ENCODE peak calls at places on chromosomes 6 and 20, in ten cellular contexts. X is mammary epithelial cell, T is uterus, P is thoracic aorta, K is spleen, L is heart left ventricle, A is tibial nerve, Y is fibroblast of lung, M is upper lobe of left lung, R is neural progenitor cell. O is an unnamed sample.

GRCh38 chr6:30664994-30665767 is 7.6 kb downstream of the DHX16 start:
- DNase-seq in X (no peak), T (no peak), P (no peak), K (no peak), L (no peak), A (no peak), Y (no peak), M (peak; percentile 56), R (no peak), O (no peak)

GRCh38 chr20:13277663-13278295 is 56.7 kb downstream of the ISM1 start:
- DNase-seq in X (no peak), T (no peak), P (no peak), K (no peak), L (no peak), A (no peak), Y (no peak), M (no peak), R (no peak), O (no peak)

GRCh38 chr6:2042951-2043648 is 202.3 kb downstream of the GMDS start:
- DNase-seq in X (no peak), T (no peak), P (no peak), K (no peak), L (no peak), A (no peak), Y (no peak), M (peak; percentile 36), R (no peak), O (no peak)

GRCh38 chr6:1164600-1164999 is 147.3 kb upstream of the FOXQ1 start:
- DNase-seq in X (no peak), T (no peak), P (no peak), K (no peak), L (no peak), A (no peak), Y (no peak), M (no peak), R (no peak), O (no peak)

GRCh38 chr6:53447869-53448268 is 97.0 kb downstream of the GCLC start:
- DNase-seq in X (no peak), T (no peak), P (no peak), K (no peak), L (no peak), A (no peak), Y (no peak), M (no peak), R (no peak), O (no peak)

GRCh38 chr6:118377711-118378414 is 170.2 kb upstream of the PLN start:
- DNase-seq in X (no peak), T (no peak), P (no peak), K (no peak), L (peak; percentile 41), A (no peak), Y (no peak), M (peak; percentile 40), R (peak; percentile 80), O (peak; percentile 73)

GRCh38 chr6:34142599-34142998 is 3.3 kb downstream of the GRM4 start:
- DNase-seq in X (peak; percentile 20), T (no peak), P (no peak), K (no peak), L (no peak), A (no peak), Y (no peak), M (no peak), R (peak; percentile 85), O (peak; percentile 38)

GRCh38 chr6:88050140-88050818 is 2.6 kb downstream of the SPACA1 start:
- DNase-seq in X (no peak), T (no peak), P (no peak), K (no peak), L (no peak), A (no peak), Y (no peak), M (no peak), R (no peak), O (no peak)

GRCh38 chr20:56358600-56359211 is at the start of gene FAM210B:
- DNase-seq in X (peak; percentile 81), T (peak; percentile 89), P (peak; percentile 42), K (peak; percentile 96), L (peak; percentile 91), A (peak; percentile 71), Y (peak; percentile 87), M (peak; percentile 97), R (peak; percentile 96), O (peak; percentile 93)

GRCh38 chr20:56360133-56360898 is 1.5 kb downstream of the FAM210B start:
- DNase-seq in X (no peak), T (no peak), P (no peak), K (no peak), L (no peak), A (no peak), Y (no peak), M (no peak), R (no peak), O (no peak)

GRCh38 chr20:56358070-56358469 is 704 bp upstream of the FAM210B start:
- DNase-seq in X (peak; percentile 11), T (no peak), P (no peak), K (no peak), L (no peak), A (no peak), Y (no peak), M (no peak), R (no peak), O (no peak)

GRCh38 chr20:56360899-56361199 is 2.1 kb downstream of the FAM210B start:
- DNase-seq in X (no peak), T (no peak), P (no peak), K (no peak), L (no peak), A (no peak), Y (no peak), M (no peak), R (peak; percentile 55), O (no peak)

GRCh38 chr20:56359212-56360132 is 698 bp downstream of the FAM210B start:
- DNase-seq in X (peak; percentile 75), T (peak; percentile 38), P (no peak), K (peak; percentile 86), L (peak; percentile 37), A (no peak), Y (peak; percentile 73), M (peak; percentile 84), R (peak; percentile 64), O (peak; percentile 71)
- H3K27ac ChIP-seq in X (peak overlapping the region; percentile 61), T (peak overlapping the region; percentile 82), P (peak overlapping the region; percentile 83), K (peak overlapping the region; percentile 27), L (peak overlapping the region; percentile 82), A (peak overlapping the region; percentile 87), Y (peak overlapping the region; percentile 73), M (peak overlapping the region; percentile 86), R (no peak overlapping the region), O (peak overlapping the region; percentile 85)

GRCh38 chr6:33116417-33116816 is 40.6 kb downstream of the HLA-DPB1 start:
- DNase-seq in X (no peak), T (no peak), P (no peak), K (no peak), L (no peak), A (no peak), Y (no peak), M (no peak), R (peak; percentile 60), O (no peak)
- H3K27me3 ChIP-seq in X (peaks cover 13% of the 10 kb centered on the region), T (peaks cover 5% of the 10 kb centered on the region), P (peaks cover 17% of the 10 kb centered on the region), K (no peaks in the 10 kb centered on the region), L (peaks cover 25% of the 10 kb centered on the region), A (no peaks in the 10 kb centered on the region), Y (peaks cover 25% of the 10 kb centered on the region), M (peaks cover 20% of the 10 kb centered on the region), R (peaks cover 41% of the 10 kb centered on the region), O (peaks cover 44% of the 10 kb centered on the region)

GRCh38 chr20:878511-879307 is 37.4 kb downstream of the ANGPT4 start:
- DNase-seq in X (no peak), T (no peak), P (no peak), K (peak; percentile 18), L (no peak), A (no peak), Y (peak; percentile 29), M (no peak), R (peak; percentile 85), O (no peak)

GRCh38 chr20:879626-880025 is 36.5 kb downstream of the ANGPT4 start:
- DNase-seq in X (no peak), T (no peak), P (no peak), K (no peak), L (no peak), A (no peak), Y (no peak), M (no peak), R (no peak), O (no peak)

GRCh38 chr20:877814-878213 is 38.3 kb downstream of the ANGPT4 start:
- DNase-seq in X (no peak), T (no peak), P (no peak), K (no peak), L (no peak), A (no peak), Y (no peak), M (no peak), R (no peak), O (no peak)

GRCh38 chr20:884983-885952 is 30.9 kb downstream of the ANGPT4 start:
- DNase-seq in X (peak; percentile 16), T (peak; percentile 21), P (no peak), K (no peak), L (no peak), A (peak; percentile 39), Y (peak; percentile 19), M (peak; percentile 89), R (peak; percentile 94), O (no peak)

DNA sequence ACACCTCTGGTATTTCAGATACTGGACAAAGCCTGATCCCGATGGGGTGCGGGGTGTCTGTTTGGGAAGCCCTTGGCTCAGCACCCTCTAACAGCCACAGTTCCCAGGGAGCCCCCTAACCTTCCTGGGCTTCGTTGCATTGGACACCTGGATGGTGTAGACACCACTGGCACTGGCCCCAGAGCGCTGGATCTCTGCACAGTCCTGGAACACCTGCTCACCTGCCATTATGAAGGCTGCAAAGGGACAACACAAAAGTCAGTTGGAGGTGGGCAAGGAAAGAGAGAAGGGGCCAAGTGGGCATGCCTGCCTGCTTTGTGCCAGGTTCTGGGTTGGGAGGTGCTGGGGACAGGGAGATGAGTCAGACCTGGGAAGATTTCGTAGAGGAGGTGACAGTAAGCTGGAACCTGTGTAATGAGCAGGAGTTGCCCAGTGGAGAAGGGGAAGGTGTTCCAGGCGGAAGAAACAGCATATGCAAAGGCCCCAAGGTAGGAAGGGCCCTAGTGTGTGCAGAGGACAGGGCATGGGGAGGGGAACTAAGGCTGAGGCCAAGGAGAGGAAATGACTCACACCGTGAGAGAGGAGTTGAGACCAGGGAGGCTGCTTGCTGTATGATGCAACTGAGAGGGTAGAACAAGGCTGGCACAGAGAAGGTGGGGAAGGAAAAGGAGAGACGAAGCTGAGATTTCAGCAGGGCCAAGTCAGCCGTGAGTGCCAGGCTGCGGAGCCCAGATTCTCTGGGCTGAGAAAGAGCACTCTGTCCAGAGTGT is 34.9 kb downstream of the ANGPT4 start:
- DNase-seq in X (peak; percentile 83), T (no peak), P (no peak), K (peak; percentile 27), L (no peak), A (no peak), Y (peak; percentile 23), M (no peak), R (no peak), O (no peak)
- H3K27ac ChIP-seq in X (no peak overlapping the region), T (no peak overlapping the region), P (no peak overlapping the region), K (no peak overlapping the region), L (no peak overlapping the region), A (no peak overlapping the region), Y (no peak overlapping the region), M (no peak overlapping the region), R (no peak overlapping the region), O (no peak overlapping the region)

DNA sequence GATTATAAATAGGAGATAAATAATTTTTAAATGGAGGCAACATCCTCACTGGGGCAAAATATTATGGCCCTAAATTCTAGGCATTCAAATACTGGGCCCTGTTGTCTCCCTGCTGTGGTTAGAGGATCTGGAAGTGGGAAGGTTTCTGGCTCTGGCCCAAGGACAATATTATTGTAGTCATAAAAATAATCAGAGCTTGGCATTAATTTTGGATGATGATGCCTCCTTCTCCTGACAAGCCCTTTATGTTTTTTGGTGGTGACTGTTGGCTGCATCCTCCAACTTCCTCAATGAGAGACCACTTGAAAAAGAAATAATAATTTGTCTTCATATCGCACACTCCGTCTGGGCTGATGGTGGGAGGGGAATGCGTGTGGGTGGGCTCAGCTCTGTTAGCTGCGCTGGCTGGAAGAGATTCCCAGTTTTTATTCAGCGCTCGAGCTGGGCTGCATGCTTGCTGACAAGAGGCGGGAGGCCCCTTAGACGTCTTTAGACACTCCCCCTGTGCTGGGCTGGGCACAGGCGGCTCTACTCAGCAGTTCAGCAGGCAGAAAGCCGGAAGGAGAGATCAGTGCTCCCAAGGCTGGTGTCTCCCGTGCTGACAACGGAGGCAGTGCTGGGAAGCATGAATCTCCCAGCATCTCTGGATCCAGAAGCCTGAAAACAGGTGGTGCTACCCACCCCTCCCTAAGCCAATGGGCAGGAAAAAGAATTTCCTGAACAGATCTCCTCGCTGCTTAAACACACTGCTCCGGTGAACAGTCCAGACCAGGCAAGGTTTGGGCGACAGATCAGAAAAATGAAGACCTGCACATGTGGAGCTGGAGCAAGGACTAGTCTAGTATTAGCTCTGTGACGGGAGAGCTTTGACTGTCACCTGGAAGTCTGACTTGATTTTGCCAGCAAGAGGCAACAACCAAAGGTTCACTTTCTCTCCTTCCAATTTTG is 97.7 kb downstream of the SYCP2 start:
- DNase-seq in X (peak; percentile 68), T (peak; percentile 47), P (no peak), K (peak; percentile 72), L (peak; percentile 37), A (peak; percentile 47), Y (peak; percentile 18), M (no peak), R (peak; percentile 86), O (no peak)
- H3K27me3 ChIP-seq in X (no peaks in the 10 kb centered on the region), T (no peaks in the 10 kb centered on the region), P (no peaks in the 10 kb centered on the region), K (no peaks in the 10 kb centered on the region), L (no peaks in the 10 kb centered on the region), A (no peaks in the 10 kb centered on the region), Y (peaks cover 3% of the 10 kb centered on the region), M (no peaks in the 10 kb centered on the region), R (peaks cover 45% of the 10 kb centered on the region), O (no peaks in the 10 kb centered on the region)

O was measured in lower lobe of right lung.